ENCODE peak calls at places on chromosomes 16 and 17, in five cellular contexts. G is cardiac muscle cell, R is GM13976, P is foreskin keratinocyte, Z is cardiac fibroblast. A is an unnamed sample.

GRCh38 chr16:49283376-49284049 is 1.9 kb upstream of the CBLN1 start:
- DNase-seq in G (no peak), P (no peak), Z (no peak), R (no peak), A (no peak)

GRCh38 chr17:30113213-30113612 is 3.4 kb upstream of the NSRP1 start:
- DNase-seq in P (no peak), G (no peak), Z (peak), R (no peak), A (peak)

GRCh38 chr17:22373911-22374310 is 681.6 kb downstream of the KCNJ18 start:
- DNase-seq in Z (no peak), G (no peak), R (no peak), P (no peak), A (no peak)

GRCh38 chr16:23801387-23801786 is 34.4 kb upstream of the PRKCB start:
- DNase-seq in R (peak), G (peak), Z (peak), P (no peak), A (peak)

GRCh38 chr17:65855245-65855644 is 293.8 kb upstream of the AXIN2 start:
- DNase-seq in P (peak), R (no peak), Z (peak), G (no peak), A (no peak)

GRCh38 chr16:57510016-57510871 is 24.0 kb upstream of the DOK4 start:
- DNase-seq in R (no peak), P (no peak), Z (no peak), G (peak), A (no peak)

GRCh38 chr16:88809068-88809675 is 2.6 kb downstream of the APRT start:
- DNase-seq in P (no peak), R (no peak), Z (no peak), G (no peak), A (no peak)

GRCh38 chr16:78198299-78198698 is 98.8 kb downstream of the WWOX start:
- DNase-seq in G (no peak), Z (no peak), P (no peak), R (no peak), A (no peak)

GRCh38 chr17:76237859-76238313 is 2.4 kb downstream of the RNF157 start:
- DNase-seq in Z (peak), P (no peak), G (no peak), R (no peak), A (no peak)

GRCh38 chr17:61955621-61956020 is 27.8 kb upstream of the INTS2 start:
- DNase-seq in R (no peak), P (no peak), G (no peak), Z (no peak), A (no peak)

GRCh38 chr16:53166099-53166498 is 111.3 kb downstream of the CHD9 start:
- DNase-seq in G (peak), Z (no peak), R (no peak), P (no peak), A (no peak)

GRCh38 chr16:89344846-89345577 is 127.5 kb downstream of the ZNF778 start:
- DNase-seq in P (no peak), Z (no peak), G (no peak), R (no peak), A (no peak)

GRCh38 chr17:81651692-81652091 is 4.7 kb downstream of the PDE6G start:
- DNase-seq in G (no peak), Z (peak), P (no peak), R (no peak), A (no peak)

GRCh38 chr17:40530988-40531971 is 29.9 kb upstream of the TNS4 start:
- DNase-seq in P (no peak), Z (no peak), R (peak), G (no peak), A (peak)

GRCh38 chr17:2701996-2702741 is 9.4 kb downstream of the CLUH start:
- DNase-seq in P (no peak), G (no peak), R (no peak), Z (no peak), A (no peak)

GRCh38 chr16:28182183-28182582 is 29.6 kb downstream of the XPO6 start:
- DNase-seq in P (no peak), Z (peak), G (no peak), R (no peak), A (peak)

GRCh38 chr17:8273884-8274444 is 14.5 kb upstream of the RANGRF start:
- DNase-seq in G (no peak), R (no peak), P (no peak), Z (no peak), A (no peak)

GRCh38 chr17:65231662-65232335 is 94.6 kb downstream of the RGS9 start:
- DNase-seq in R (peak), G (peak), Z (peak), P (peak), A (peak)

GRCh38 chr16:87032554-87032953 is 284.6 kb downstream of the C16orf95 start:
- DNase-seq in G (peak), Z (no peak), R (no peak), P (no peak), A (no peak)

GRCh38 chr16:78669994-78670393 is 570.5 kb downstream of the WWOX start:
- DNase-seq in Z (peak), P (no peak), R (no peak), G (no peak), A (no peak)

GRCh38 chr17:79948406-79948917 is 87.2 kb downstream of the TBC1D16 start:
- DNase-seq in G (no peak), P (no peak), Z (no peak), R (no peak), A (no peak)

GRCh38 chr17:72575542-72576233 is 454.9 kb downstream of the SOX9 start:
- DNase-seq in Z (peak), P (no peak), R (no peak), G (no peak), A (no peak)

GRCh38 chr17:37570527-37571093 is 38.6 kb downstream of the SYNRG start:
- DNase-seq in P (peak), Z (peak), G (peak), R (peak), A (peak)

GRCh38 chr17:12070561-12070960 is 49.9 kb downstream of the MAP2K4 start:
- DNase-seq in G (no peak), Z (peak), R (no peak), P (peak), A (no peak)

DNA sequence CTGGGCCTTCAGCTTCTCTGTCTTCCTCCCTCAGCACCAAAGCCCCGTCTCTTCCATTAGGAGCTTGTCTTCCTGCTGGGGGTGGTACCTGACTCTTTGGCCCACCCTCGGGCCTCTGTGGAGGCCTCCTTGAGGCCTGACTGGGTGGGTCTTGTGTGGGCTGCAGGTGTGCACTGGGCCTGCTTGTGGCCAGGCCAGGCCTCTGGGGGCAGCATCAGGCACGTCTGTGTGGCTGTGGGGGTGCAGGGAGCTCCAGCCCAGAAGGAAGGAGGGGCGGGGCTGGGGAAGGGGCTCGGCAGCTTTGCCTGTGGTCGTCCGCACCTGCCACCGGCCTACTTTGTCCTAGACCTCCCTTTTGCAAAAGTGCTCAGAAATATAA is 7.0 kb downstream of the PIGQ start:
- DNase-seq in G (no peak), Z (no peak), P (no peak), R (no peak), A (no peak)
- TF ChIP-seq CTCF in G (no peak), Z (no peak), P (no peak), R (no peak), A (no peak)

GRCh38 chr17:31508310-31509094 is 117.0 kb downstream of the RAB11FIP4 start:
- DNase-seq in Z (no peak), R (peak), P (no peak), G (peak), A (peak)
- TF ChIP-seq CTCF in Z (peak), R (peak), P (peak), G (peak), A (peak)

DNA sequence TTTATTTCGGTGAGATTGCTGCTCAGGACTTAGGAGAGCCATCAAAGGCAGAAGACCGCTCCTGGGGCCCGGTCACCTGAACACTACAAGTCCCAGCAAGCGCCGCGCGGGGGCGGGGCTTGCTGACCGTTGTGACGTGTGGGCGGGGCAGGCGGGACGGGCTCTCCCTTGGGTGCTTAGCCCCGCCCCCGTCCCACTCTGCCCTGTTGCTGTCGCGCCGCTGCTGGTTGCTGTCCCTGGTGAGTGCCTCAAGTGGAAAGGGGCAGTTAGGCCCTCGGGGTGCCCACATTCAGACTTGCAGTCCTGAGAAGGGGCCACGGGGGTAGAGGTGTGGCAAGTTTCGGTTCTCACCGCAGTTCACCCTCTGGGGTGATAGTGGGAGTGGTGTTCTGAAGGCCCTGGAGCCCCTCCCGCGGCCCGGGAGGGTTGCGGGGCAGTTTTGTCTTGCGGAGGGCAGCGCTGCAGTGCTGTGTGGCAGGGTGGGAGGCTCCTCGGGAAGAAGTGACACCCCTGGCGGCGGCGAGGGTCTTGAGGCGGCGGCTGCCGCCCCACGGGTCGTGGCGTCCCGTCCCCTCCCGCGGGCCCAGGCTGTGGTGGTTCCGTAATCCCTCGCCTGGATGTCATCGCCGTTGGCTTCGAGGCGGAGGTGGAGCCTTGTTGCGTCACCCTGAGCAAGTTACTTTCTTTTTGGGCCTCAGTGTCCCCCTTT is at the start of gene CALCOCO2:
- DNase-seq in Z (peak), R (peak), G (peak), P (peak), A (peak)
- TF ChIP-seq CTCF in Z (no peak), R (no peak), G (no peak), P (no peak), A (no peak)

GRCh38 chr16:4416200-4417032 is at the start of gene CORO7:
- DNase-seq in R (peak), P (no peak), Z (peak), G (peak), A (peak)
- TF ChIP-seq CTCF in R (no peak), P (no peak), Z (no peak), G (no peak), A (no peak)

GRCh38 chr17:38969281-38969680 is 2.1 kb upstream of the FBXO47 start:
- DNase-seq in Z (no peak), G (no peak), R (no peak), P (no peak), A (no peak)

GRCh38 chr17:38970804-38971203 is 3.6 kb upstream of the FBXO47 start:
- DNase-seq in P (no peak), R (no peak), G (no peak), Z (no peak), A (peak)

GRCh38 chr17:38970128-38970527 is 2.9 kb upstream of the FBXO47 start:
- DNase-seq in G (no peak), R (no peak), P (no peak), Z (no peak), A (no peak)

GRCh38 chr17:38967290-38967738 is at the start of gene FBXO47:
- DNase-seq in P (peak), R (peak), G (peak), Z (peak), A (peak)
- TF ChIP-seq CTCF in P (peak), R (no peak), G (peak), Z (peak), A (no peak)

GRCh38 chr17:28612936-28613872 is 781 bp downstream of the RSKR start:
- DNase-seq in Z (peak), P (no peak), G (peak), R (peak), A (peak)
- TF ChIP-seq CTCF in Z (peak), P (peak), G (peak), R (peak), A (peak)

GRCh38 chr17:56892333-56892732 is 21.5 kb downstream of the TRIM25 start:
- DNase-seq in R (no peak), G (no peak), P (no peak), Z (no peak), A (no peak)

GRCh38 chr17:56893503-56893902 is 20.3 kb downstream of the TRIM25 start:
- DNase-seq in P (no peak), G (no peak), Z (no peak), R (no peak), A (no peak)

GRCh38 chr17:56896968-56897359 is 16.9 kb downstream of the TRIM25 start:
- DNase-seq in P (no peak), R (no peak), Z (no peak), G (no peak), A (no peak)

GRCh38 chr17:56896217-56896967 is 17.5 kb downstream of the TRIM25 start:
- DNase-seq in R (no peak), P (no peak), Z (no peak), G (no peak), A (no peak)

DNA sequence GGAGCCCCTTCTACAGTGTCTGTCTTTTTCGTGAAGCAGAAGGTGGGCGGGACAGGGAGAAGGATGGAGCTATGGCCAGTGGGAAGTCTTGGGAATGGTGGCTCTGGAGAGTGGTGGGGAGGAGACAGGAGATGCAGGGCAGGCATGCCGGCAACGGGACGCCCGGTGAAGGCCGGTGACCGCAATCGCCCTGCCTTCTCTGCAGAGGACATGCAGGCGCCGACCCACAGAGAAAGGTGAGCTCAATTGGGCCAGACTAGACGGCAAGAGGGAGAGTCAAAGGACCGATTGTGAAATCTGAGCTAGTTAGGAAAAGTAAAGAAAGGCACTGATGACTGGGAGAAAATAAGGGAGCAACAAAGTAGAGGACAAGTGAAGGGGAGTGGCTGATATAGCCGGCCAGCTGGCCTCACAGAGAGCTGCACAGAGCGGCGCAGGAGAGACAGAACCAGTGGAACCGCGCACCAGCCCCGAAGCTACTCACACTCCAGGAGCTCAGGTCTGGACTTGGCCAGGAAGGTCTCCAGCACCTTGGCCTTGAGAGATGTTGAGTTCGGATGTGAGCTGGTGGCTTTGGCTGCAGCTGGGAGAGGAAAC is 18.9 kb downstream of the TRIM25 start:
- DNase-seq in G (no peak), R (no peak), Z (no peak), P (no peak), A (no peak)
- TF ChIP-seq CTCF in G (no peak), R (no peak), Z (no peak), P (no peak), A (no peak)

GRCh38 chr16:19871721-19872120 is 12.9 kb downstream of the GPRC5B start:
- DNase-seq in P (no peak), R (no peak), Z (no peak), G (no peak), A (no peak)
- TF ChIP-seq CTCF in P (no peak), R (no peak), Z (no peak), G (no peak), A (no peak)

GRCh38 chr17:42555122-42555622 is 2.4 kb downstream of the HSD17B1 start:
- DNase-seq in Z (no peak), P (no peak), G (no peak), R (no peak), A (no peak)
- TF ChIP-seq CTCF in Z (no peak), P (no peak), G (no peak), R (no peak), A (no peak)

DNA sequence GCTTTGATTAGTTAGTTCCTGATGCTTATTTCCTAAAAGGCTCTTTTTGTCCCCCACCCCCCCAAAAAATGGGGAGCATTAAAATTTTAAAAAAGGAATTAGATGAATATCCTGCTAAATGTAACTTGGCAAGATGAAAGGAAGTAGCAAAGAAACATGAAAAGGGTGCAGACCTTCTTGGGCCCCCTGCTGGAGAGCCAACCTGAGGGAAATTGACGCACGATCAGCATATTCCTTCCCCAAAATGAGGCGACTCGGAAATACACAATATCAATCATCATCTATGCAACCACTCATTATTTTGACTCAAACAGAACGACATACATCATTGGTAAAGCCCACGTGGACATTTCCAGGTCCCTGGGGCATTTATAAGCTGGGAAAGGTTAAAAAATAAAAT is 59.7 kb downstream of the GRIN2A start:
- DNase-seq in R (no peak), P (no peak), G (peak), Z (peak), A (no peak)
- TF ChIP-seq CTCF in R (no peak), P (peak), G (no peak), Z (peak), A (no peak)